ENCODE peak calls at places on chromosomes 2 and 18, in seven cellular contexts. E, D, N, X, P, F and B are unnamed samples.

GRCh38 chr2:12334289-12335003 is 382.3 kb upstream of the TRIB2 start:
- DNase-seq in E (no peak), D (no peak), N (no peak), X (no peak), P (no peak), F (no peak), B (no peak)

GRCh38 chr2:96679843-96680242 is 37.3 kb downstream of the FER1L5 start:
- DNase-seq in E (no peak), D (no peak), N (no peak), X (peak), P (no peak), F (no peak), B (no peak)

GRCh38 chr2:165563468-165564225 is 94.1 kb downstream of the CSRNP3 start:
- DNase-seq in E (no peak), D (peak), N (no peak), X (no peak), P (no peak), F (no peak), B (no peak)

GRCh38 chr2:148503511-148503910 is 141.0 kb upstream of the EPC2 start:
- DNase-seq in E (no peak), D (no peak), N (no peak), X (no peak), P (no peak), F (no peak), B (no peak)

GRCh38 chr2:207143474-207144190 is 22.1 kb downstream of the KLF7 start:
- DNase-seq in E (no peak), D (no peak), N (no peak), X (no peak), P (no peak), F (peak), B (peak)

GRCh38 chr2:205895981-205896655 is 189.9 kb downstream of the INO80D start:
- DNase-seq in E (no peak), D (no peak), N (no peak), X (no peak), P (no peak), F (peak), B (no peak)

GRCh38 chr18:63318882-63319382 is 637 bp downstream of the BCL2 start:
- DNase-seq in E (no peak), D (no peak), N (no peak), X (no peak), P (no peak), F (no peak), B (no peak)

GRCh38 chr2:85893428-85894258 is 4.9 kb upstream of the ST3GAL5 start:
- DNase-seq in E (no peak), D (no peak), N (peak), X (no peak), P (no peak), F (peak), B (peak)

GRCh38 chr2:68742638-68743037 is 8.0 kb downstream of the ARHGAP25 start:
- DNase-seq in E (no peak), D (no peak), N (no peak), X (no peak), P (no peak), F (no peak), B (no peak)

GRCh38 chr2:170582313-170582712 is 132.8 kb upstream of the SP5 start:
- DNase-seq in E (no peak), D (no peak), N (no peak), X (no peak), P (no peak), F (no peak), B (no peak)

GRCh38 chr2:130852521-130853115 is 15.9 kb downstream of the ARHGEF4 start:
- DNase-seq in E (no peak), D (no peak), N (no peak), X (no peak), P (no peak), F (no peak), B (no peak)

GRCh38 chr18:21109936-21110666 is 1.5 kb downstream of the ROCK1 start:
- DNase-seq in E (no peak), D (no peak), N (no peak), X (no peak), P (no peak), F (peak), B (no peak)

GRCh38 chr2:85368921-85369320 is 14.4 kb downstream of the ELMOD3 start:
- DNase-seq in E (no peak), D (no peak), N (no peak), X (no peak), P (no peak), F (no peak), B (no peak)

GRCh38 chr2:121588357-121588756 is 57.7 kb downstream of the RNU4ATAC start:
- DNase-seq in E (no peak), D (no peak), N (no peak), X (no peak), P (no peak), F (no peak), B (no peak)